ENCODE peak calls at places on chromosomes 12 and 14, in five cellular contexts. U is gastrocnemius medialis, R is IMR-90, L is pancreas, I is Panc1. M is an unnamed sample.

GRCh38 chr14:73924337-73924736 is 25.6 kb downstream of the FAM161B start:
- DNase-seq in R (peak), I (no peak), L (no peak), U (no peak), M (no peak)

GRCh38 chr14:68263563-68264350 is 444.2 kb downstream of the RAD51B start:
- DNase-seq in L (no peak), I (no peak), R (peak), U (no peak), M (no peak)

GRCh38 chr12:111757361-111758119 is 9.2 kb upstream of the ALDH2 start:
- DNase-seq in U (no peak), I (no peak), L (peak), R (peak), M (peak)

GRCh38 chr12:100234591-100235304 is 32.1 kb downstream of the DEPDC4 start:
- DNase-seq in R (peak), I (peak), L (no peak), U (no peak), M (no peak)

GRCh38 chr12:112183141-112183581 is 57.8 kb downstream of the TRAFD1 start:
- DNase-seq in L (no peak), I (no peak), U (no peak), R (peak), M (no peak)

GRCh38 chr12:53464685-53465084 is 12.8 kb downstream of the PCBP2 start:
- DNase-seq in R (no peak), L (no peak), U (no peak), I (no peak), M (no peak)

GRCh38 chr12:24778486-24779304 is 170.2 kb downstream of the BCAT1 start:
- DNase-seq in R (peak), U (no peak), I (peak), L (no peak), M (no peak)

GRCh38 chr12:25775968-25776367 is 182.5 kb upstream of the RASSF8 start:
- DNase-seq in U (no peak), L (no peak), R (peak), I (no peak), M (no peak)

GRCh38 chr12:74537126-74537706 is 419 bp upstream of the ATXN7L3B start:
- DNase-seq in U (no peak), I (peak), L (no peak), R (peak), M (no peak)

GRCh38 chr14:91396959-91397815 is 20.4 kb downstream of the CCDC88C start:
- DNase-seq in L (peak), I (no peak), U (no peak), R (no peak), M (no peak)

GRCh38 chr12:51855586-51856428 is 7.3 kb upstream of the FIGNL2 start:
- DNase-seq in U (no peak), I (no peak), R (peak), L (no peak), M (peak)

GRCh38 chr14:98959410-98959809 is 312.6 kb downstream of the BCL11B start:
- DNase-seq in R (no peak), L (no peak), U (no peak), I (no peak), M (no peak)

GRCh38 chr14:51691176-51691575 is 39.5 kb downstream of the FRMD6 start:
- DNase-seq in I (no peak), R (peak), L (no peak), U (no peak), M (no peak)

GRCh38 chr12:116808113-116808786 is 70.1 kb downstream of the RNFT2 start:
- DNase-seq in I (no peak), U (no peak), L (no peak), R (no peak), M (no peak)

GRCh38 chr14:75063013-75063412 is 811 bp downstream of the ACYP1 start:
- DNase-seq in U (no peak), L (no peak), R (no peak), I (no peak), M (no peak)

GRCh38 chr12:101957251-101957650 is 79.9 kb downstream of the DRAM1 start:
- DNase-seq in L (no peak), R (peak), U (no peak), I (no peak), M (no peak)

GRCh38 chr12:26651566-26652188 is 181.3 kb downstream of the ITPR2 start:
- DNase-seq in L (no peak), U (no peak), I (peak), R (peak), M (peak)

GRCh38 chr12:7869137-7869536 is 3.6 kb downstream of the SLC2A14 start:
- DNase-seq in I (no peak), R (peak), U (no peak), L (no peak), M (no peak)

GRCh38 chr14:53458368-53458814 is 305.3 kb upstream of the DDHD1 start:
- DNase-seq in R (peak), L (no peak), U (no peak), I (peak), M (no peak)

GRCh38 chr14:106513302-106513701 is 986.9 kb downstream of the TMEM121 start:
- DNase-seq in R (no peak), I (no peak), L (no peak), U (no peak), M (no peak)

GRCh38 chr14:106522990-106523389 is 996.6 kb downstream of the TMEM121 start:
- DNase-seq in U (no peak), L (no peak), R (no peak), I (no peak), M (no peak)

GRCh38 chr14:106518054-106518943 is 991.9 kb downstream of the TMEM121 start:
- DNase-seq in L (peak), R (no peak), U (no peak), I (peak), M (no peak)
- TF ChIP-seq CTCF in L (no peak), R (no peak), U (no peak), I (peak), M (peak)

DNA sequence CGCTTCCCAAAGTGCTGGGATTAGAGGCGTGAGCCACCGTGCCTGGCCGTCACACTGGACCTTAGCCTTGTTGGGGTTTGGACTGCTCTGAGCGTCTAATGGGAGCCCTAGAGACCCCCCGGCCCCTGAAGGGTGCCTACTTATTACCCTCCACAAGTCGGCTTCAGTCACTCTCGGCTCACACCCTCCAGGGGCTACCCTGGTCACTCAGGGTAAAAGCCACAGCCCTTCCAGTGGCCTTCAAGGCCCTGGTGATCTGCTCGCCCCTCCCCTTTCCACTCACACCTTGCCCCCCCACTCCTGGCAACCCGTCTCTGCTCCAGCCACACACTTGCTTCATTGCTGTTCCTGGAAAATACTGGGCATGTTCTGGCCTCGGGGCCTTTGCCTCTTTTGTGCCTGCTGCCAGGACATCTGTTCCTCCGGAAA is 3.6 kb upstream of the MORN3 start:
- DNase-seq in L (peak), R (no peak), I (no peak), U (no peak), M (no peak)
- H3K4me3 ChIP-seq in L (peak), R (no peak), I (peak), U (peak), M (peak)

DNA sequence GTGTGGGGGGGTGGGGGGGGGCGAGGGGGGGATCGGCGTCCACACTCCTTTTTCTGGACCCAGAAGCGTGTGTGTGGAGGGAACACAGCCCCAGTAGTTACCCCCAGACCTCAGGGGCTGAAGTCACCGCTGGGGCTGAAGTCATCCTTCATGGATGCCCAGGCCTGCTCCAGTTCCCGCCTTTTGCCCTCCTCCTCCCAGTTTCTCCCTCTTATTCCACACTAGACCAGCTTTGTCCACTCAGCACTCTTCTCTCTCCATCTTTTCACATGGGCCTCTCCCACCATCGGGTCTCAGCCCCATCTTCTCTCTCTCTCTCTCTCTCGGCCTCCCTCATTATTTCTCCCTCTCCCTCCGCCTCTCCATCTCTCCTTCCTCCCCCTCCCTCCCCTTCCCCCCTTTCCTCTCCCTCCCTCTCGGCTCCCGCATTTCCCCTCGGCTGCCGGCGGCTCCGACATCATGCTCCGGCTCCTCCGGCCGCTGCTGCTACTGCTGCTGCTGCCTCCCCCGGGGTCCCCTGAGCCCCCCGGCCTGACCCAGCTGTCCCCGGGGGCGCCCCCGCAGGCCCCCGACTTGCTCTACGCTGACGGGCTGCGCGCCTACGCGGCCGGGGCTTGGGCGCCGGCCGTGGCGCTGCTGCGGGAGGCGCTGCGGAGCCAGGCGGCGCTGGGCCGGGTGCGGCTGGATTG is at the start of gene P3H3:
- DNase-seq in R (peak), L (no peak), U (no peak), I (no peak), M (peak)
- TF ChIP-seq CTCF in R (peak), L (no peak), U (no peak), I (peak), M (peak)

GRCh38 chr12:41932028-41932427 is 212.6 kb downstream of the GXYLT1 start:
- DNase-seq in U (no peak), R (no peak), I (no peak), L (no peak), M (no peak)

GRCh38 chr12:41936333-41936732 is 208.3 kb downstream of the GXYLT1 start:
- DNase-seq in I (no peak), U (no peak), R (no peak), L (no peak), M (no peak)

GRCh38 chr12:41932470-41932991 is 212.1 kb downstream of the GXYLT1 start:
- DNase-seq in L (peak), I (no peak), R (no peak), U (peak), M (peak)
- H3K4me3 ChIP-seq in L (peak), I (peak), R (peak), U (peak), M (peak)

DNA sequence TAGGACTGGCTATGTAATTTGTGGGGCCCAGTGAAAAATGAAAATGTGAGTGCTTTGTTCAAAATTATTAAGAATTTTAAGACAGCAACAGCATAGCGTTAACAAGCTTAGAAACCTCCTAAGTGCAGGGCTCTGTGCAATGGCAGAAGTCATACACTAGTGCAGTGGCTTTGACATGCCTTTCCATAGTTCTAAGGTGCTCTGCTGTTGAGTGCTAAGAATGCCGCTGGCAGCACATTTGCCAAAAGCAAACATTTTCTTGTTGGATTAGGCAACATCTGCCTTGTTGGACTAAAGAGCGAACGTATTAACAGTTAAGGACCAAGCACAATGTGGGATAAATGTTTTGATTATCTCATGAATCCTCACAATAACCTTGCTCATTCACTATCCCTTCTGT is 244.9 kb upstream of the PDE3A start:
- DNase-seq in U (no peak), I (no peak), L (no peak), R (no peak), M (no peak)
- TF ChIP-seq CTCF in U (no peak), I (no peak), L (no peak), R (no peak), M (no peak)

GRCh38 chr12:62279961-62280360 is 19.8 kb downstream of the USP15 start:
- DNase-seq in R (no peak), I (no peak), L (no peak), U (no peak), M (no peak)
- H3K4me3 ChIP-seq in R (no peak), I (no peak), L (no peak), U (no peak), M (no peak)

GRCh38 chr14:20682127-20682434 is 2.3 kb upstream of the RNASE4 start:
- DNase-seq in I (no peak), L (no peak), U (no peak), R (no peak), M (no peak)
- TF ChIP-seq CTCF in I (no peak), L (no peak), U (no peak), R (no peak), M (no peak)